ENCODE peak calls at places on chromosomes 13 and 19, in five cellular contexts. A is A549; S is upper lobe of left lung; Y is tibial artery; X is CD4-positive, alpha-beta memory T cell. Q is an unnamed sample.

GRCh38 chr13:41458187-41458938 is 1.0 kb downstream of the RGCC start:
- DNase-seq in S (peak; percentile 91), Y (no peak), X (peak; percentile 62), A (no peak), Q (peak; percentile 20)

GRCh38 chr13:49298903-49299605 is 51.3 kb downstream of the CDADC1 start:
- DNase-seq in A (no peak), Y (no peak), S (no peak), X (no peak), Q (no peak)

GRCh38 chr19:10010247-10010691 is at the start of gene COL5A3:
- DNase-seq in A (peak; percentile 11), Y (peak; percentile 75), X (no peak), S (peak; percentile 88), Q (peak; percentile 70)

GRCh38 chr13:32823597-32823996 is 192.6 kb upstream of the KL start:
- DNase-seq in Y (no peak), S (no peak), X (no peak), A (no peak), Q (no peak)

GRCh38 chr13:43261018-43261417 is 237.6 kb downstream of the DNAJC15 start:
- DNase-seq in X (no peak), Y (no peak), S (no peak), A (peak; percentile 29), Q (peak; percentile 65)

GRCh38 chr19:53909471-53910169 is 542 bp downstream of the CACNG7 start:
- DNase-seq in Y (no peak), X (no peak), S (no peak), A (no peak), Q (no peak)

GRCh38 chr13:72886272-72887062 is 104.5 kb downstream of the PIBF1 start:
- DNase-seq in A (no peak), X (no peak), Y (no peak), S (no peak), Q (peak; percentile 27)

GRCh38 chr13:99308481-99309087 is 1.4 kb upstream of the GPR183 start:
- DNase-seq in Y (no peak), X (no peak), A (no peak), S (no peak), Q (peak; percentile 44)

GRCh38 chr19:41993612-41994483 is at the start of gene ATP1A3:
- DNase-seq in A (peak; percentile 68), X (peak; percentile 43), S (peak; percentile 93), Y (no peak), Q (peak; percentile 16)

GRCh38 chr13:80047406-80047805 is 293.5 kb downstream of the SPRY2 start:
- DNase-seq in S (no peak), A (no peak), X (no peak), Y (no peak), Q (peak; percentile 95)

GRCh38 chr13:54536112-54536511 is 1507.5 kb downstream of the OLFM4 start:
- DNase-seq in S (no peak), A (peak; percentile 0), X (no peak), Y (no peak), Q (no peak)

DNA sequence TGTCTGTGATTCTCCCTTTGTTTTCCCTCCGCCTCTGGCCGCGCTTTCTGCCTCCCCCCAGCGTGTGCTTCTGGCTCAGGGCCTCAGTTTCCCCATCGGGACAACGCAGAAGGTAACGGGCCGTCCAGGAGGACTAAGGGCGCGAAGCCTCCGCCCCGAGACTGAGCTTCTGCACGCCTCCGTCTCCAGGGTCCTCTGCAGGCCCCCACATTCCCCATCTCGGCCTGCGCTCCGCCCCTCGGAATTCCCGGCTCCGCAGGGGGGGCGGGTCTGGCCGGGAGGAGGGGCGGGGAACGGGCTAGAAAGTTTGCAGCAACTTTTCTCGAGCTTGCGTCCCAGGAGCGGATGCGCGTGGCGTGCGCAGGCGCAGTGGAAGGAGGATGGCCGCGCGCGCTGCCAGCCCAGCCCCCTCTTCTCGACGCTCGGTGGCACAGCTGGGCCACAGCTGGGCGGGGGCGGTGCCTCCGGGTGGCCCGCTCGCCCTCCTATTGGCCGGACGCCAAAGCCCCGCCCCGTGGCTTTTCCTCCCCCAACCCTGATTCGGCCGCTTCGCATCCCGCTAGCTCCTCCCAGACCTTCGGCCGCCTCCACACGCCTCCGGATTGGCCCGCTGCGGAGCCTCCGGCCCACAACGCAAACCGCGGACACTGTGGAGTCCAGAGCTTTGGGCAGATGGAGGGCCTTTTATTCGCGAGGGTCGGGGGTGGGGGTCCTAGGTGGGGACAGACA is at the start of gene SIX5:
- DNase-seq in S (peak; percentile 100), Y (peak; percentile 99), X (peak; percentile 93), A (peak; percentile 100), Q (peak; percentile 96)
- H3K4me1 ChIP-seq in S (peaks cover 31% of the 10 kb centered on the region), Y (peaks cover 44% of the 10 kb centered on the region), X (peaks cover 22% of the 10 kb centered on the region), A (peaks cover 18% of the 10 kb centered on the region), Q (peaks cover 24% of the 10 kb centered on the region)

GRCh38 chr19:39145180-39145953 is 19.8 kb downstream of the PAK4 start:
- DNase-seq in A (no peak), S (no peak), X (no peak), Y (no peak), Q (no peak)
- H3K4me3 ChIP-seq in A (no peak overlapping the region), S (peak overlapping the region; percentile 10), X (no peak overlapping the region), Y (peak overlapping the region; percentile 13), Q (no peak overlapping the region)

DNA sequence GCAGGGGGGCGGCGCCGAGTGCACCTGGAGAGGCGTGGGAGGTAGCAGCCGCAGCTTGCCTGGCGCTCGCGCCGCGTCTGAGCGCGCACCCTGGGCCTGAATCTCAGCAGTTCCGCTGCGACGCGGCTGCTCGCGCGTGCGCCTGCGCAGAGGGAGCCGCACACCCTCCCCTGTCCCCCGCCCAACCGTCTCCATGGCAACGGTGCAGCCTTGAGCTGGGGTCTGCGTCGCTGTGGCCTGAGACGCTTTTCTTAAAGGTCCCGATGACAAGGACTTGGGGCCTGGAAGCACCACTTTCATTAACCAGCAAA is at the start of gene PNMA8B:
- DNase-seq in X (no peak), S (peak; percentile 89), A (no peak), Y (peak; percentile 69), Q (peak; percentile 54)
- H3K4me1 ChIP-seq in X (peaks cover 22% of the 10 kb centered on the region), S (peaks cover 24% of the 10 kb centered on the region), A (peaks cover 5% of the 10 kb centered on the region), Y (peaks cover 27% of the 10 kb centered on the region), Q (no peaks in the 10 kb centered on the region)

DNA sequence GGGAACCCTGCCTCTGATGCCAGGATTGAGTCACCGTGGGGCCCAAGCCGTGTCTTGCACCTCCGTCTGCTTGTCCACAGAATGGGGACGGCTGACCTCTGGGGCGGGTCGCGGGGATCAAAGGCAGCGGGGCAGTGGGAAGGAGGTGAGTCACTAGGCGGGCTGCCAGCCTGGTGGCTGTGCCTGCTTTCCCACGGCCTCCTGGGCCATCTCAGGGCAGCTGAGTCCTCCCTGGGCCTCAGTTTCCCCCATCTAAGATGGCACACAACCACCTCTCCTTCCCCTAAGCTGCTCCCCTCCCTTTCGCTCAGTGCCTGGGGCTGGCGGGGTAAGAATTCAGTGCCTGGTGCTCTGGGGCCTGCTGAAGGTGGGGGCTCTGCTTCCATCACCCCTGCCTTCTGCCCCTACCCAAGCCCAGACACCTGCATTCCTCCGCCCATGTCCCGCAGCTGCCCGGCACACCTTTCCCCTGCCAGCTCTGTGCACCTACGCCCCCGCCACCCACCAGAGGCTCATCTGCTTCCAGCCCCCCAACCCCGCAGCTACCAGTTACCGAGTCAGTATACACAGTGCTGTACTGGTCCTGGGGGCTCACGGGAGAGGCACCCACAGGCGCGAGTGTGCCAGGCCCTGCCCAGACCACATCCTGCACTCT is 3.5 kb downstream of the MKNK2 start:
- DNase-seq in S (peak; percentile 84), Y (peak; percentile 87), A (peak; percentile 75), X (no peak), Q (peak; percentile 53)
- H3K4me3 ChIP-seq in S (peak overlapping the region; percentile 100), Y (peak overlapping the region; percentile 100), A (peak overlapping the region; percentile 99), X (peak overlapping the region; percentile 22), Q (peak overlapping the region; percentile 90)

GRCh38 chr19:1470864-1471513 is 8.0 kb downstream of the C19orf25 start:
- DNase-seq in X (no peak), Y (no peak), S (peak; percentile 86), A (no peak), Q (no peak)
- H3K4me1 ChIP-seq in X (peaks cover 48% of the 10 kb centered on the region), Y (peaks cover 73% of the 10 kb centered on the region), S (peaks cover 52% of the 10 kb centered on the region), A (peaks cover 7% of the 10 kb centered on the region), Q (peaks cover 3% of the 10 kb centered on the region)

DNA sequence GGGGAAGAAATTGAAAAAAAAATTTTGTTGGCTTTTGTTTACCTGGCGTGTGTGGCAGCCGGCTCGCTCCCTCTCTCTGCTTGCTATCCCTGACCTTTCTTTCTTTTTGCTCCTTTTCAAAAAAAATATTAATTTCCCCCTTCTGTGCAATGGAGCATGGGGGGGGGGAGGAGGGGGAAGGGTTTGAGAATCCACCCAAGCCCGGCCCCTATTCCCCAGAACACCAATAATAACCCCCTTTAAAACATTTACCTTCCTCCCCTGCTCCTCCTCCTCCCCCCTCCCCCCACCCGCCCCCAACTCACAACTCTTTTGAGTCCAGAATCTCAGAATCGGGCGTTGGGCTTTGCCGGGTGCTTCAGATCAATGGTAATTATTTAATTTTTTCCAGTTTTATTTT is 28.4 kb downstream of the NFIX start:
- DNase-seq in X (no peak), A (no peak), S (no peak), Y (no peak), Q (peak; percentile 57)
- H3K4me3 ChIP-seq in X (no peak overlapping the region), A (peak overlapping the region; percentile 36), S (peak overlapping the region; percentile 51), Y (peak overlapping the region; percentile 51), Q (peak overlapping the region; percentile 73)

GRCh38 chr19:19507354-19507753 is 8.0 kb downstream of the TSSK6 start:
- DNase-seq in Y (no peak), X (no peak), A (no peak), S (no peak), Q (no peak)
- H3K4me1 ChIP-seq in Y (no peaks in the 10 kb centered on the region), X (no peaks in the 10 kb centered on the region), A (no peaks in the 10 kb centered on the region), S (no peaks in the 10 kb centered on the region), Q (no peaks in the 10 kb centered on the region)